ENCODE peak calls at places on chromosomes 3 and 15, in nine cellular contexts. D is AG04450; Y is HS-27A; Z is activated naive CD8-positive, alpha-beta T cell treated with anti-CD3 and anti-CD28 coated beads, Interleukin-2, amount 50 U/mL, for 16 hours; W is hypothalamus; J is MV-4-11; H is activated CD8-positive, alpha-beta T cell treated with anti-CD3 and anti-CD28 coated beads for 36 hours; G is stimulated activated CD8-positive, alpha-beta memory T cell treated with anti-CD3 and anti-CD28 coated beads, Interleukin-15, amount 100 ng/mL, for 4 hours; V is iPS-NIHi11. F is an unnamed sample.

GRCh38 chr3:149547954-149548728 is 73.6 kb downstream of the TM4SF4 start:
- DNase-seq in D (peak), Y (no peak), Z (no peak), W (no peak), J (no peak), H (no peak), G (no peak), V (no peak), F (no peak)

GRCh38 chr3:190319660-190320059 is 2.6 kb downstream of the CLDN1 start:
- DNase-seq in D (no peak), Y (no peak), Z (peak), W (no peak), J (no peak), H (peak), G (no peak), V (no peak), F (no peak)

GRCh38 chr3:76900571-76900970 is 139.3 kb upstream of the ROBO2 start:
- DNase-seq in D (peak), Y (no peak), Z (no peak), W (no peak), J (no peak), H (no peak), G (no peak), V (no peak), F (no peak)

GRCh38 chr3:43865376-43865775 is 174.6 kb downstream of the ABHD5 start:
- DNase-seq in D (no peak), Y (no peak), Z (no peak), W (no peak), J (no peak), H (no peak), G (no peak), V (no peak), F (no peak)

GRCh38 chr3:46706771-46707582 is 5.8 kb downstream of the TMIE start:
- DNase-seq in D (no peak), Y (no peak), Z (no peak), W (no peak), J (no peak), H (no peak), G (no peak), V (peak), F (no peak)

GRCh38 chr3:184798120-184798519 is 13.8 kb upstream of the VPS8 start:
- DNase-seq in D (no peak), Y (no peak), Z (no peak), W (no peak), J (no peak), H (no peak), G (no peak), V (no peak), F (no peak)

GRCh38 chr3:125061170-125061569 is 5.4 kb upstream of the HEG1 start:
- DNase-seq in D (no peak), Y (no peak), Z (no peak), W (no peak), J (no peak), H (no peak), G (no peak), V (no peak), F (no peak)

GRCh38 chr15:99955532-99955931 is 222.3 kb upstream of the LYSMD4 start:
- DNase-seq in D (no peak), Y (no peak), Z (no peak), W (no peak), J (no peak), H (no peak), G (no peak), V (peak), F (no peak)

GRCh38 chr3:194401346-194401745 is 2.3 kb upstream of the GP5 start:
- DNase-seq in D (no peak), Y (no peak), Z (no peak), W (no peak), J (no peak), H (no peak), G (no peak), V (no peak), F (no peak)

GRCh38 chr3:52777959-52778805 is 783 bp downstream of the ITIH1 start:
- DNase-seq in D (no peak), Y (no peak), Z (no peak), W (no peak), J (no peak), H (no peak), G (no peak), V (no peak), F (no peak)

GRCh38 chr3:57949779-57950618 is 58.2 kb upstream of the FLNB start:
- DNase-seq in D (no peak), Y (no peak), Z (no peak), W (no peak), J (no peak), H (no peak), G (no peak), V (no peak), F (no peak)

GRCh38 chr15:35863655-35864054 is 317.7 kb upstream of the DPH6 start:
- DNase-seq in D (no peak), Y (no peak), Z (no peak), W (no peak), J (no peak), H (no peak), G (no peak), V (no peak), F (no peak)

GRCh38 chr15:94526071-94526689 is 294.8 kb downstream of the MCTP2 start:
- DNase-seq in D (no peak), Y (no peak), Z (no peak), W (no peak), J (no peak), H (no peak), G (no peak), V (peak), F (peak)

GRCh38 chr3:178342111-178342510 is 194.1 kb upstream of the KCNMB2 start:
- DNase-seq in D (no peak), Y (no peak), Z (no peak), W (no peak), J (no peak), H (no peak), G (no peak), V (no peak), F (no peak)

GRCh38 chr15:53611145-53611920 is 148.1 kb downstream of the WDR72 start:
- DNase-seq in D (no peak), Y (peak), Z (no peak), W (no peak), J (no peak), H (no peak), G (no peak), V (no peak), F (no peak)

GRCh38 chr3:2454865-2455264 is 356.2 kb downstream of the CNTN4 start:
- DNase-seq in D (no peak), Y (no peak), Z (no peak), W (no peak), J (no peak), H (no peak), G (no peak), V (no peak), F (no peak)

GRCh38 chr15:90295270-90295648 is 29.8 kb downstream of the NGRN start:
- DNase-seq in D (no peak), Y (no peak), Z (no peak), W (no peak), J (no peak), H (no peak), G (no peak), V (no peak), F (no peak)

GRCh38 chr3:12193485-12194165 is 34.9 kb upstream of the TIMP4 start:
- DNase-seq in D (peak), Y (peak), Z (no peak), W (no peak), J (peak), H (peak), G (no peak), V (no peak), F (peak)

GRCh38 chr15:28962851-28963710 is 77.3 kb downstream of the APBA2 start:
- DNase-seq in D (no peak), Y (no peak), Z (no peak), W (no peak), J (no peak), H (no peak), G (no peak), V (no peak), F (no peak)

GRCh38 chr15:40002295-40002694 is 36.7 kb downstream of the SRP14 start:
- DNase-seq in D (peak), Y (no peak), Z (no peak), W (no peak), J (no peak), H (peak), G (no peak), V (no peak), F (no peak)

GRCh38 chr3:125141596-125142417 is 70.7 kb downstream of the SLC12A8 start:
- DNase-seq in D (no peak), Y (no peak), Z (peak), W (no peak), J (peak), H (peak), G (peak), V (peak), F (peak)

GRCh38 chr3:13251166-13251892 is 168.8 kb downstream of the NUP210 start:
- DNase-seq in D (no peak), Y (no peak), Z (no peak), W (no peak), J (no peak), H (no peak), G (no peak), V (no peak), F (no peak)

GRCh38 chr15:75834011-75834410 is 9.2 kb upstream of the UBE2Q2 start:
- DNase-seq in D (no peak), Y (no peak), Z (no peak), W (no peak), J (no peak), H (no peak), G (no peak), V (no peak), F (no peak)

GRCh38 chr3:67947808-67948508 is 293.5 kb upstream of the SUCLG2 start:
- DNase-seq in D (no peak), Y (no peak), Z (peak), W (no peak), J (no peak), H (peak), G (peak), V (peak), F (no peak)

GRCh38 chr3:115658337-115659181 is 35.2 kb downstream of the GAP43 start:
- DNase-seq in D (peak), Y (peak), Z (peak), W (peak), J (peak), H (peak), G (peak), V (peak), F (peak)

GRCh38 chr15:69222002-69222474 is 61.6 kb downstream of the GLCE start:
- DNase-seq in D (no peak), Y (no peak), Z (no peak), W (no peak), J (no peak), H (no peak), G (no peak), V (no peak), F (no peak)

GRCh38 chr3:129820587-129820986 is 72.9 kb downstream of the TMCC1 start:
- DNase-seq in D (no peak), Y (no peak), Z (no peak), W (no peak), J (peak), H (no peak), G (no peak), V (no peak), F (peak)

GRCh38 chr3:7508821-7509220 is 647.9 kb downstream of the GRM7 start:
- DNase-seq in D (no peak), Y (no peak), Z (no peak), W (no peak), J (no peak), H (no peak), G (no peak), V (no peak), F (no peak)

GRCh38 chr15:37873336-37873735 is 61.1 kb upstream of the TMCO5A start:
- DNase-seq in D (no peak), Y (no peak), Z (no peak), W (no peak), J (no peak), H (no peak), G (no peak), V (no peak), F (no peak)

GRCh38 chr3:81485444-81485865 is 276.0 kb downstream of the GBE1 start:
- DNase-seq in D (peak), Y (peak), Z (no peak), W (no peak), J (peak), H (no peak), G (no peak), V (no peak), F (no peak)

GRCh38 chr3:179796421-179796820 is 143.6 kb downstream of the USP13 start:
- DNase-seq in D (no peak), Y (no peak), Z (no peak), W (no peak), J (no peak), H (no peak), G (no peak), V (no peak), F (no peak)